ENCODE peak calls at places on chromosome 15, in eight cellular contexts. U, J, N, Q, P, R, S and Y are unnamed samples.

GRCh38 chr15:59002418-59002859 is 15.0 kb downstream of the RNF111 start:
- ATAC-seq in P (no peak), R (no peak), N (no peak), Q (no peak), U (peak), J (peak), S (no peak), Y (peak)

GRCh38 chr15:56944485-56944884 is 26.0 kb downstream of the TCF12 start:
- ATAC-seq in J (no peak), N (no peak), Q (no peak), R (no peak), S (no peak), U (no peak), P (no peak), Y (no peak)

GRCh38 chr15:74625693-74626092 is 10.1 kb downstream of the CLK3 start:
- ATAC-seq in S (no peak), Q (no peak), J (no peak), P (no peak), U (no peak), N (no peak), R (no peak), Y (no peak)

GRCh38 chr15:38682363-38682762 is 117.7 kb upstream of the RASGRP1 start:
- ATAC-seq in J (no peak), U (no peak), N (no peak), P (no peak), Q (no peak), S (no peak), R (no peak), Y (no peak)

GRCh38 chr15:74208901-74209559 is 6.4 kb upstream of the STRA6 start:
- ATAC-seq in U (no peak), J (no peak), N (no peak), P (no peak), S (no peak), R (peak), Q (no peak), Y (no peak)

GRCh38 chr15:47300035-47300434 is 417.3 kb upstream of the SEMA6D start:
- ATAC-seq in S (no peak), J (no peak), P (no peak), Q (no peak), R (no peak), U (no peak), N (no peak), Y (no peak)

GRCh38 chr15:73647259-73648026 is 14.3 kb upstream of the NPTN start:
- ATAC-seq in R (peak), J (no peak), S (no peak), U (no peak), Q (peak), P (no peak), N (no peak), Y (no peak)

GRCh38 chr15:91885054-91885453 is 31.5 kb downstream of the SLCO3A1 start:
- ATAC-seq in P (no peak), U (no peak), R (peak), S (no peak), Q (no peak), J (no peak), N (no peak), Y (no peak)